ENCODE peak calls at places on chromosome 7, in six cellular contexts. D, B, V, N, H and K are unnamed samples.

GRCh38 chr7:111855161-111855841 is 293.0 kb upstream of the IMMP2L start:
- DNase-seq in D (peak; percentile 21), B (peak; percentile 23), V (no peak), N (peak; percentile 71), H (no peak), K (peak; percentile 25)

GRCh38 chr7:26759108-26759507 is 105.3 kb downstream of the SKAP2 start:
- DNase-seq in D (no peak), B (no peak), V (no peak), N (no peak), H (no peak), K (no peak)

GRCh38 chr7:30888783-30889182 is 22.9 kb upstream of the AQP1 start:
- DNase-seq in D (no peak), B (no peak), V (no peak), N (peak; percentile 73), H (no peak), K (no peak)

GRCh38 chr7:18555968-18556367 is 60.4 kb downstream of the HDAC9 start:
- DNase-seq in D (no peak), B (no peak), V (no peak), N (no peak), H (no peak), K (no peak)

GRCh38 chr7:38975944-38976392 is 1.7 kb upstream of the POU6F2 start:
- DNase-seq in D (no peak), B (no peak), V (no peak), N (no peak), H (peak; percentile 27), K (peak; percentile 75)

GRCh38 chr7:22052221-22052639 is 106.5 kb upstream of the CDCA7L start:
- DNase-seq in D (no peak), B (no peak), V (no peak), N (peak; percentile 1), H (no peak), K (no peak)

GRCh38 chr7:43591551-43592180 is 8.8 kb downstream of the STK17A start:
- DNase-seq in D (peak; percentile 31), B (no peak), V (no peak), N (peak; percentile 59), H (no peak), K (no peak)

GRCh38 chr7:96266580-96266979 is 55.3 kb downstream of the SLC25A13 start:
- DNase-seq in D (no peak), B (no peak), V (no peak), N (no peak), H (no peak), K (no peak)

GRCh38 chr7:2109936-2110585 is 122.7 kb downstream of the MAD1L1 start:
- DNase-seq in D (peak; percentile 70), B (peak; percentile 87), V (peak; percentile 84), N (peak; percentile 86), H (no peak), K (no peak)

GRCh38 chr7:45698527-45699309 is 124.5 kb downstream of the ADCY1 start:
- DNase-seq in D (no peak), B (no peak), V (no peak), N (no peak), H (no peak), K (peak; percentile 4)

GRCh38 chr7:144470052-144470451 is 66.6 kb upstream of the NOBOX start:
- DNase-seq in D (no peak), B (no peak), V (no peak), N (no peak), H (no peak), K (no peak)

GRCh38 chr7:110539216-110539615 is 551.7 kb upstream of the LRRN3 start:
- DNase-seq in D (no peak), B (no peak), V (no peak), N (no peak), H (no peak), K (no peak)

GRCh38 chr7:1542841-1543747 is 12.6 kb downstream of the MAFK start:
- DNase-seq in D (no peak), B (no peak), V (no peak), N (no peak), H (no peak), K (no peak)

GRCh38 chr7:28409716-28410627 is 2.3 kb upstream of the CREB5 start:
- DNase-seq in D (no peak), B (peak; percentile 17), V (no peak), N (peak; percentile 29), H (no peak), K (peak; percentile 64)

GRCh38 chr7:127755529-127755928 is 103.5 kb downstream of the SND1 start:
- DNase-seq in D (no peak), B (no peak), V (no peak), N (no peak), H (no peak), K (no peak)

GRCh38 chr7:136259074-136259473 is 281.9 kb upstream of the MTPN start:
- DNase-seq in D (no peak), B (no peak), V (no peak), N (no peak), H (no peak), K (no peak)

GRCh38 chr7:77544523-77544922 is 7.4 kb downstream of the PTPN12 start:
- DNase-seq in D (no peak), B (no peak), V (no peak), N (no peak), H (no peak), K (no peak)

GRCh38 chr7:50474382-50475155 is 24.4 kb upstream of the FIGNL1 start:
- DNase-seq in D (no peak), B (no peak), V (no peak), N (peak; percentile 35), H (no peak), K (no peak)

GRCh38 chr7:45911311-45911710 is 9.8 kb downstream of the IGFBP3 start:
- DNase-seq in D (no peak), B (no peak), V (no peak), N (no peak), H (no peak), K (no peak)

GRCh38 chr7:104530243-104530642 is 201.8 kb downstream of the LHFPL3 start:
- DNase-seq in D (no peak), B (no peak), V (no peak), N (no peak), H (no peak), K (no peak)

GRCh38 chr7:30470163-30470770 is 8.3 kb downstream of the NOD1 start:
- DNase-seq in D (no peak), B (no peak), V (peak; percentile 71), N (peak; percentile 69), H (no peak), K (no peak)

GRCh38 chr7:117157121-117157870 is 165.6 kb downstream of the WNT2 start:
- DNase-seq in D (no peak), B (peak; percentile 17), V (no peak), N (peak; percentile 85), H (no peak), K (no peak)

GRCh38 chr7:24239260-24239659 is 44.7 kb upstream of the NPY start:
- DNase-seq in D (no peak), B (no peak), V (no peak), N (no peak), H (no peak), K (no peak)

GRCh38 chr7:7640221-7641128 is at the start of gene UMAD1:
- DNase-seq in D (peak; percentile 99), B (peak; percentile 93), V (peak; percentile 90), N (peak; percentile 98), H (peak; percentile 99), K (peak; percentile 98)

GRCh38 chr7:12709731-12710502 is 22.5 kb downstream of the ARL4A start:
- DNase-seq in D (no peak), B (no peak), V (no peak), N (no peak), H (no peak), K (no peak)

GRCh38 chr7:32942783-32943653 is 14.2 kb upstream of the FKBP9 start:
- DNase-seq in D (peak; percentile 59), B (peak; percentile 89), V (peak; percentile 87), N (peak; percentile 78), H (no peak), K (peak; percentile 82)

DNA sequence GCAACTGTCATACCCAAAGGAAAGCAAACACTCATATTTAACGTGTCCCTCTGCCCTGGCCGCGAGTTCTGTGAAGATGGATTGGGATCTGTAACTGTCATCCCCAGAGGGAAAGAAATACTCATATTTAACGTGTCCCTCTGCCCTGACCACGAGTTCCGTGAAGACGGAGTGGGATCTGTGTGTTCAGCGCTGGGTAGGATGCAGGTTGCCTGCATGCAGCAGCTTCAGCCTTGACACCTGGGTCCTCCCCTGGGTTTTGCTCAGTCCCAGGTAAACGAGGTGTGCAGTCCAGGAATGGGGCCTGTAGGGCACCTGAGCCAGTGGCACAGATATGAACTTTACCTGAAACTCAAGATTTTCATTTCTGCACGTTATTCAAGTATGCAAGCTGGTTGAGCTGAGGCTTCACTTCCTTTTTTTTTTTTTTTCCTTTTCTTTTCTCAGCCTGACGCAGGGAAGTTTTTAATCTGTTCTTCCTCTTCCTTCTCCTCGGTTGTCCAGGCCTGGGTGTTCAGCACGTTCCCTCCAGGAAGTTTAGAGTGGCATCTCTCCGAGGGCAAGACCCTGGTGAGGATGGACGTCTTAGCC is 159.0 kb upstream of the SHH start:
- DNase-seq in D (no peak), B (no peak), V (no peak), N (no peak), H (no peak), K (no peak)
- TF ChIP-seq JUN in D (no peak), B (no peak), V (no peak), N (no peak), H (no peak), K (no peak)

GRCh38 chr7:131493081-131493480 is 63.3 kb downstream of the PODXL start:
- DNase-seq in D (no peak), B (no peak), V (no peak), N (no peak), H (no peak), K (no peak)

GRCh38 chr7:131497454-131497853 is 59.0 kb downstream of the PODXL start:
- DNase-seq in D (no peak), B (no peak), V (no peak), N (no peak), H (no peak), K (no peak)

GRCh38 chr7:131489881-131490280 is 66.5 kb downstream of the PODXL start:
- DNase-seq in D (no peak), B (no peak), V (no peak), N (no peak), H (no peak), K (no peak)

GRCh38 chr7:131495679-131496498 is 60.5 kb downstream of the PODXL start:
- DNase-seq in D (no peak), B (no peak), V (no peak), N (no peak), H (no peak), K (no peak)

GRCh38 chr7:131493559-131493958 is 62.9 kb downstream of the PODXL start:
- DNase-seq in D (no peak), B (no peak), V (no peak), N (no peak), H (no peak), K (no peak)
- TF ChIP-seq JUN in D (no peak), B (no peak), V (no peak), N (no peak), H (no peak), K (no peak)

GRCh38 chr7:108613147-108613948 is 43.7 kb downstream of the DNAJB9 start:
- DNase-seq in D (peak; percentile 32), B (peak; percentile 27), V (peak; percentile 75), N (peak; percentile 59), H (no peak), K (no peak)
- TF ChIP-seq JUN in D (no peak), B (no peak), V (no peak), N (no peak), H (no peak), K (no peak)

GRCh38 chr7:115099906-115100305 is 178.0 kb downstream of the MDFIC start:
- DNase-seq in D (peak; percentile 52), B (peak; percentile 23), V (no peak), N (peak; percentile 88), H (no peak), K (no peak)
- TF ChIP-seq JUN in D (no peak), B (no peak), V (no peak), N (peak; percentile 55), H (no peak), K (no peak)